ENCODE peak calls at places on chromosomes 13 and 19, in six cellular contexts. O is psoas muscle; D is choroid plexus epithelial cell; Z is stimulated activated CD4-positive, alpha-beta T cell treated with anti-CD3 and anti-CD28 coated beads, Interleukin-2, amount 100 ng/mL, for 4 hours; X is brain microvascular endothelial cell; I is GM18507. B is an unnamed sample.

GRCh38 chr13:110397445-110397844 is 90.4 kb downstream of the COL4A2 start:
- DNase-seq in O (no peak), D (peak; percentile 91), Z (no peak), X (no peak), I (no peak), B (peak; percentile 92)

GRCh38 chr13:59094149-59094548 is 1069.6 kb downstream of the DIAPH3 start:
- DNase-seq in O (no peak), D (no peak), Z (no peak), X (no peak), I (no peak), B (peak; percentile 3)

GRCh38 chr13:32748305-32748704 is 162.1 kb downstream of the PDS5B start:
- DNase-seq in O (no peak), D (no peak), Z (no peak), X (no peak), I (no peak), B (no peak)

GRCh38 chr13:23963947-23964346 is 66.6 kb upstream of the C1QTNF9B start:
- DNase-seq in O (no peak), D (peak; percentile 57), Z (no peak), X (no peak), I (no peak), B (no peak)

GRCh38 chr19:4019578-4019977 is 12.0 kb downstream of the PIAS4 start:
- DNase-seq in O (no peak), D (no peak), Z (no peak), X (no peak), I (no peak), B (no peak)

GRCh38 chr13:108269601-108270328 is at the start of gene TNFSF13B:
- DNase-seq in O (peak; percentile 24), D (peak; percentile 61), Z (peak; percentile 32), X (peak; percentile 6), I (peak; percentile 14), B (peak; percentile 53)

GRCh38 chr19:41198559-41198958 is 5.5 kb downstream of the CYP2S1 start:
- DNase-seq in O (no peak), D (no peak), Z (no peak), X (no peak), I (no peak), B (no peak)

GRCh38 chr19:47377801-47378200 is 28.7 kb downstream of the DHX34 start:
- DNase-seq in O (no peak), D (no peak), Z (no peak), X (no peak), I (no peak), B (no peak)

GRCh38 chr19:18408053-18408476 is 10.6 kb upstream of the LRRC25 start:
- DNase-seq in O (no peak), D (no peak), Z (no peak), X (no peak), I (no peak), B (no peak)

GRCh38 chr19:8609210-8610040 is 1.1 kb downstream of the ADAMTS10 start:
- DNase-seq in O (peak; percentile 73), D (peak; percentile 70), Z (no peak), X (peak; percentile 81), I (no peak), B (peak; percentile 71)

GRCh38 chr13:100124265-100124664 is 35.4 kb downstream of the PCCA start:
- DNase-seq in O (no peak), D (peak; percentile 48), Z (no peak), X (peak; percentile 60), I (no peak), B (no peak)

GRCh38 chr13:40660270-40660669 is 6.2 kb downstream of the FOXO1 start:
- DNase-seq in O (no peak), D (no peak), Z (no peak), X (no peak), I (no peak), B (no peak)

GRCh38 chr13:99972190-99972731 is 694 bp upstream of the ZIC5 start:
- DNase-seq in O (no peak), D (no peak), Z (no peak), X (no peak), I (no peak), B (no peak)

GRCh38 chr19:10603084-10603872 is 16.2 kb upstream of the AP1M2 start:
- DNase-seq in O (peak; percentile 47), D (peak; percentile 18), Z (peak; percentile 72), X (no peak), I (no peak), B (no peak)

GRCh38 chr13:57123660-57124059 is 17.1 kb upstream of the PRR20A start:
- DNase-seq in O (no peak), D (peak; percentile 1), Z (no peak), X (no peak), I (no peak), B (peak; percentile 51)

GRCh38 chr13:91079190-91079589 is 268.3 kb upstream of the MIR17HG start:
- DNase-seq in O (no peak), D (no peak), Z (no peak), X (no peak), I (no peak), B (no peak)

GRCh38 chr13:98563071-98563470 is 13.8 kb downstream of the STK24 start:
- DNase-seq in O (no peak), D (peak; percentile 38), Z (no peak), X (no peak), I (no peak), B (no peak)

GRCh38 chr19:48213959-48214358 is 41.8 kb downstream of the CARD8 start:
- DNase-seq in O (no peak), D (no peak), Z (no peak), X (peak; percentile 27), I (no peak), B (no peak)

GRCh38 chr13:43786766-43787517 is at the start of gene ENOX1:
- DNase-seq in O (peak; percentile 62), D (peak; percentile 75), Z (no peak), X (peak; percentile 48), I (no peak), B (peak; percentile 83)